ENCODE peak calls at places on chromosomes 5 and 9, in five cellular contexts. One of them, this sample, is unnamed.

GRCh38 chr9:37761511-37761910 is 7.9 kb downstream of the TRMT10B start:
- DNase-seq in H1: no peak
- DNase-seq in neuronal stem cell: no peak
- DNase-seq in trophoblast cell: peak; percentile 74
- DNase-seq in mesenchymal stem cell: peak; percentile 56
- DNase-seq in this sample: no peak

GRCh38 chr9:70995511-70995910 is 125.9 kb downstream of the TRPM3 start:
- DNase-seq in neuronal stem cell: no peak
- DNase-seq in trophoblast cell: no peak
- DNase-seq in mesenchymal stem cell: no peak
- DNase-seq in H1: no peak
- DNase-seq in this sample: no peak

GRCh38 chr9:116334581-116335150 is 181.1 kb downstream of the PAPPA start:
- DNase-seq in neuronal stem cell: peak; percentile 77
- DNase-seq in trophoblast cell: no peak
- DNase-seq in H1: no peak
- DNase-seq in mesenchymal stem cell: no peak
- DNase-seq in this sample: no peak

GRCh38 chr5:148729182-148729581 is 74.9 kb upstream of the HTR4 start:
- DNase-seq in H1: no peak
- DNase-seq in neuronal stem cell: no peak
- DNase-seq in mesenchymal stem cell: peak; percentile 15
- DNase-seq in trophoblast cell: no peak
- DNase-seq in this sample: no peak

GRCh38 chr5:60312098-60312497 is 387.9 kb downstream of the DEPDC1B start:
- DNase-seq in trophoblast cell: no peak
- DNase-seq in H1: no peak
- DNase-seq in neuronal stem cell: no peak
- DNase-seq in mesenchymal stem cell: no peak
- DNase-seq in this sample: no peak

GRCh38 chr9:93541581-93542349 is 34.6 kb upstream of the PHF2 start:
- DNase-seq in mesenchymal stem cell: no peak
- DNase-seq in H1: no peak
- DNase-seq in neuronal stem cell: no peak
- DNase-seq in trophoblast cell: no peak
- DNase-seq in this sample: no peak

GRCh38 chr5:170254056-170254455 is 21.3 kb downstream of the C5orf58 start:
- DNase-seq in neuronal stem cell: no peak
- DNase-seq in H1: no peak
- DNase-seq in trophoblast cell: no peak
- DNase-seq in mesenchymal stem cell: no peak
- DNase-seq in this sample: no peak

GRCh38 chr9:89844075-89844474 is 239.3 kb downstream of the GADD45G start:
- DNase-seq in mesenchymal stem cell: no peak
- DNase-seq in trophoblast cell: no peak
- DNase-seq in H1: no peak
- DNase-seq in neuronal stem cell: no peak
- DNase-seq in this sample: no peak

GRCh38 chr9:21964925-21965385 is 29.2 kb downstream of the CDKN2A start:
- DNase-seq in trophoblast cell: peak; percentile 39
- DNase-seq in mesenchymal stem cell: peak; percentile 71
- DNase-seq in neuronal stem cell: no peak
- DNase-seq in H1: no peak
- DNase-seq in this sample: peak; percentile 53

GRCh38 chr5:114928644-114929462 is 240.9 kb downstream of the TRIM36 start:
- DNase-seq in neuronal stem cell: no peak
- DNase-seq in trophoblast cell: no peak
- DNase-seq in H1: no peak
- DNase-seq in mesenchymal stem cell: no peak
- DNase-seq in this sample: no peak

GRCh38 chr9:86410281-86410680 is 56.1 kb upstream of the TUT7 start:
- DNase-seq in H1: peak; percentile 55
- DNase-seq in neuronal stem cell: no peak
- DNase-seq in trophoblast cell: no peak
- DNase-seq in mesenchymal stem cell: no peak
- DNase-seq in this sample: peak; percentile 50

GRCh38 chr9:106799146-106799545 is 63.8 kb upstream of the ZNF462 start:
- DNase-seq in H1: no peak
- DNase-seq in trophoblast cell: peak; percentile 90
- DNase-seq in mesenchymal stem cell: peak; percentile 60
- DNase-seq in neuronal stem cell: no peak
- DNase-seq in this sample: no peak

GRCh38 chr9:20646656-20647055 is 24.4 kb upstream of the MLLT3 start:
- DNase-seq in mesenchymal stem cell: no peak
- DNase-seq in trophoblast cell: no peak
- DNase-seq in H1: no peak
- DNase-seq in neuronal stem cell: no peak
- DNase-seq in this sample: no peak

GRCh38 chr9:8486095-8486494 is 686.5 kb upstream of the DMAC1 start:
- DNase-seq in H1: peak; percentile 61
- DNase-seq in trophoblast cell: peak; percentile 6
- DNase-seq in neuronal stem cell: no peak
- DNase-seq in mesenchymal stem cell: peak; percentile 55
- DNase-seq in this sample: peak; percentile 62

GRCh38 chr9:2286825-2287455 is 271.8 kb downstream of the SMARCA2 start:
- DNase-seq in neuronal stem cell: no peak
- DNase-seq in mesenchymal stem cell: no peak
- DNase-seq in trophoblast cell: peak; percentile 53
- DNase-seq in H1: no peak
- DNase-seq in this sample: no peak

GRCh38 chr9:95508242-95508967 is 8.4 kb downstream of the PTCH1 start:
- DNase-seq in trophoblast cell: peak; percentile 49
- DNase-seq in neuronal stem cell: no peak
- DNase-seq in H1: peak; percentile 55
- DNase-seq in mesenchymal stem cell: no peak
- DNase-seq in this sample: no peak

GRCh38 chr9:5557606-5558587 is 47.6 kb downstream of the PDCD1LG2 start:
- DNase-seq in mesenchymal stem cell: no peak
- DNase-seq in neuronal stem cell: no peak
- DNase-seq in trophoblast cell: peak; percentile 20
- DNase-seq in H1: no peak
- DNase-seq in this sample: no peak

GRCh38 chr5:134503937-134504437 is 21.5 kb upstream of the JADE2 start:
- DNase-seq in mesenchymal stem cell: no peak
- DNase-seq in neuronal stem cell: no peak
- DNase-seq in trophoblast cell: no peak
- DNase-seq in H1: no peak
- DNase-seq in this sample: no peak

GRCh38 chr5:164303646-164304225 is 798.3 kb downstream of the MAT2B start:
- DNase-seq in neuronal stem cell: no peak
- DNase-seq in H1: no peak
- DNase-seq in trophoblast cell: no peak
- DNase-seq in mesenchymal stem cell: peak; percentile 19
- DNase-seq in this sample: no peak

GRCh38 chr5:170109059-170110031 is 3.6 kb downstream of the FOXI1 start:
- DNase-seq in trophoblast cell: no peak
- DNase-seq in neuronal stem cell: no peak
- DNase-seq in mesenchymal stem cell: no peak
- DNase-seq in H1: no peak
- DNase-seq in this sample: peak; percentile 23

GRCh38 chr9:134894136-134894860 is 13.7 kb downstream of the FCN2 start:
- DNase-seq in trophoblast cell: no peak
- DNase-seq in neuronal stem cell: no peak
- DNase-seq in H1: no peak
- DNase-seq in mesenchymal stem cell: no peak
- DNase-seq in this sample: no peak
- H2BK12ac ChIP-seq in trophoblast cell: no peak overlapping the region
- H2BK12ac ChIP-seq in neuronal stem cell: no peak overlapping the region
- H2BK12ac ChIP-seq in H1: no peak overlapping the region
- H2BK12ac ChIP-seq in mesenchymal stem cell: no peak overlapping the region
- H2BK12ac ChIP-seq in this sample: no peak overlapping the region

GRCh38 chr9:23814243-23814642 is 11.8 kb downstream of the ELAVL2 start:
- DNase-seq in neuronal stem cell: no peak
- DNase-seq in trophoblast cell: no peak
- DNase-seq in H1: no peak
- DNase-seq in mesenchymal stem cell: no peak
- DNase-seq in this sample: no peak

GRCh38 chr9:23811633-23812032 is 14.4 kb downstream of the ELAVL2 start:
- DNase-seq in H1: no peak
- DNase-seq in mesenchymal stem cell: no peak
- DNase-seq in trophoblast cell: no peak
- DNase-seq in neuronal stem cell: no peak
- DNase-seq in this sample: no peak

GRCh38 chr9:23812673-23813072 is 13.4 kb downstream of the ELAVL2 start:
- DNase-seq in neuronal stem cell: no peak
- DNase-seq in trophoblast cell: no peak
- DNase-seq in mesenchymal stem cell: no peak
- DNase-seq in H1: no peak
- DNase-seq in this sample: no peak
- H2BK12ac ChIP-seq in neuronal stem cell: no peak overlapping the region
- H2BK12ac ChIP-seq in trophoblast cell: no peak overlapping the region
- H2BK12ac ChIP-seq in mesenchymal stem cell: no peak overlapping the region
- H2BK12ac ChIP-seq in H1: no peak overlapping the region
- H2BK12ac ChIP-seq in this sample: no peak overlapping the region

DNA sequence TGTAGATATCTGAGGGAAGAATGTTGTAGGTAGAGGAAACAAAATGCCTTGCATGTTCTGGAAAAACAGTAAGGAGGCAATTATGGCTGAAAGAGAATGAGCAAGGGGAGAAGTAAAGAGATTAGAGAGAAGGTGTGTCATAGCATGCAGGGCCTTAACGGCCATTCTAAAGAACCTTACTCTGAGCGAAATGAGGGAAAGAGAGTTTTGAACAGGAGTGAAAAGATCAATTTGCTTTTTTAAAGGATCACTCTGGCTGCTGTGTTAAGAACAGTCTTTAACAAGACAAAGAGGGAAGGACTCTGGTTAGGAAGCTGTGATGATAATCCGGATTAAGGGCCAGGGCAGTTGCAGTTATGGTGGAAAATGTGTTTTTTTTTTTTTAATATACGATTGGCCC is 22.6 kb downstream of the PTBP3 start:
- DNase-seq in H1: no peak
- DNase-seq in trophoblast cell: peak; percentile 79
- DNase-seq in neuronal stem cell: no peak
- DNase-seq in mesenchymal stem cell: no peak
- DNase-seq in this sample: no peak
- H2BK12ac ChIP-seq in H1: no peak overlapping the region
- H2BK12ac ChIP-seq in trophoblast cell: no peak overlapping the region
- H2BK12ac ChIP-seq in neuronal stem cell: no peak overlapping the region
- H2BK12ac ChIP-seq in mesenchymal stem cell: no peak overlapping the region
- H2BK12ac ChIP-seq in this sample: no peak overlapping the region

GRCh38 chr5:59238126-59238902 is 655.2 kb downstream of the PDE4D start:
- DNase-seq in trophoblast cell: no peak
- DNase-seq in mesenchymal stem cell: no peak
- DNase-seq in neuronal stem cell: no peak
- DNase-seq in H1: no peak
- DNase-seq in this sample: no peak

GRCh38 chr5:59241119-59241518 is 652.4 kb downstream of the PDE4D start:
- DNase-seq in trophoblast cell: no peak
- DNase-seq in H1: no peak
- DNase-seq in neuronal stem cell: no peak
- DNase-seq in mesenchymal stem cell: no peak
- DNase-seq in this sample: no peak

GRCh38 chr5:59236996-59237395 is 654.1 kb downstream of the RAB3C start:
- DNase-seq in neuronal stem cell: no peak
- DNase-seq in mesenchymal stem cell: no peak
- DNase-seq in H1: no peak
- DNase-seq in trophoblast cell: no peak
- DNase-seq in this sample: no peak

GRCh38 chr5:59231221-59231931 is 648.5 kb downstream of the RAB3C start:
- DNase-seq in trophoblast cell: no peak
- DNase-seq in mesenchymal stem cell: no peak
- DNase-seq in neuronal stem cell: peak; percentile 3
- DNase-seq in H1: no peak
- DNase-seq in this sample: no peak

DNA sequence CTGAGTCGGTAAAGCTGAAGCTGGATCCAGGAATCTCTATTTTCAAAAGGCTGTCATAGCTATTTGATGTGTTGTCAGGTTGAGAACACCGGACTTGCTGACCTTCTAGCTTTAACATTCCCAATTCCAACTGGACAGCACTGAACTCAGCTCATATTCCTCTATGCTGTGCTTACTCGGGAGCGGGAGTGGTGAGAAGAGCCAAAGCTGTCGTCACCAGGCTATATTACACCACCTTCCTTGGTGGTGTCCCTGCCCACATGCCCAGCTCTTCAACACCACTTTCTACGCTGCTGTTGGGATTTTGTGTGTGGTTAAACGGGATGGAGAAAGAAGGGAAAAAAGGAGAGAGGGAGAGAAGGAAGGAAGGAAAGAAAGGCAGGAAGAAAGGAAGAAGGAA is 653.6 kb downstream of the RAB3C start:
- DNase-seq in H1: no peak
- DNase-seq in neuronal stem cell: no peak
- DNase-seq in trophoblast cell: no peak
- DNase-seq in mesenchymal stem cell: no peak
- DNase-seq in this sample: no peak
- H2BK12ac ChIP-seq in H1: no peak overlapping the region
- H2BK12ac ChIP-seq in neuronal stem cell: no peak overlapping the region
- H2BK12ac ChIP-seq in trophoblast cell: no peak overlapping the region
- H2BK12ac ChIP-seq in mesenchymal stem cell: no peak overlapping the region
- H2BK12ac ChIP-seq in this sample: no peak overlapping the region

DNA sequence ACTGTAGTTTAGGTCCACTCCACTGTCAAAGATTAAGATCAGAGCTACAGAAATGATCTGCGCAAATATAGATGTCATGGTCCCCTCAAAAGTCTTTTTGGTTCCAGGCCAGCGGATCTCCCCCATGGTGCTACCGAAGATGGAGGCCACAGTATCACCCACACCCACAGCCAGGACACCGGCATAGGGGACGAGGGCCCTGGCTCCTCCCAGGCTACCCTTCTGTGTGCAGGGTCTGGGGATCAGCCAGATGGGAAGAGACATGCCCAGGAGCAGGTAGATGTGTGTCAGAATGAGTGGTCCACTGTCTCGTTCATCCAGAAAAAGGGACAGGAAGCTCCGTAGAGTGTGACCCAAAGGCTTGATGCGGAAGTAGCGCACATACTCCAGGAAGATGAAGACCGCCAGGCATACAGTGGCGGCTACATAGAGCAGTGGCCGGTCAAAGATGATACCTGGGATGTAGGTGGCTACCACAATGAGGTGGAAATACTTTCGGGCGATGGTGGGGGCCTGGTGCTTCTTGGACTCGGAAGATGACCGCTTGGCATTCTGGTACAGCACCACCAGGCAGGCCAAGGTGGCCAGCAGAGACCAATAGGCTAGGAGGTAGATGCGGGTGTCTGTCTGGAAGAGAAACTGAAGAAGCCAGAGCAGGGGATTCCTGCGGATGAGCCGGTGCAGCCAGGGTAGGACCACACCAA is 1.5 kb downstream of the DOLK start:
- DNase-seq in H1: no peak
- DNase-seq in neuronal stem cell: no peak
- DNase-seq in trophoblast cell: no peak
- DNase-seq in mesenchymal stem cell: no peak
- DNase-seq in this sample: no peak
- H2BK12ac ChIP-seq in H1: no peak overlapping the region
- H2BK12ac ChIP-seq in neuronal stem cell: no peak overlapping the region
- H2BK12ac ChIP-seq in trophoblast cell: no peak overlapping the region
- H2BK12ac ChIP-seq in mesenchymal stem cell: no peak overlapping the region
- H2BK12ac ChIP-seq in this sample: no peak overlapping the region